ENCODE peak calls at places on chromosomes 13 and 19, in nine cellular contexts. One of them, this sample, is unnamed.

GRCh38 chr13:111947026-111947810 is 119.7 kb upstream of the SOX1 start:
- DNase-seq in endothelial cell of umbilical vein: no peak
- DNase-seq in neural crest cell: no peak
- DNase-seq in endodermal cell: no peak
- DNase-seq in psoas muscle: no peak
- DNase-seq in thyroid gland: no peak
- DNase-seq in WTC11: no peak
- DNase-seq in AG10803: no peak
- DNase-seq in lower leg skin: peak
- DNase-seq in this sample: no peak

GRCh38 chr13:83274679-83275078 is 607.6 kb downstream of the SLITRK1 start:
- DNase-seq in WTC11: no peak
- DNase-seq in endothelial cell of umbilical vein: no peak
- DNase-seq in psoas muscle: no peak
- DNase-seq in neural crest cell: no peak
- DNase-seq in thyroid gland: no peak
- DNase-seq in endodermal cell: no peak
- DNase-seq in AG10803: no peak
- DNase-seq in lower leg skin: no peak
- DNase-seq in this sample: no peak

GRCh38 chr13:24135674-24136300 is 24.7 kb upstream of the SPATA13 start:
- DNase-seq in lower leg skin: no peak
- DNase-seq in psoas muscle: no peak
- DNase-seq in AG10803: peak
- DNase-seq in thyroid gland: no peak
- DNase-seq in endothelial cell of umbilical vein: no peak
- DNase-seq in neural crest cell: no peak
- DNase-seq in WTC11: no peak
- DNase-seq in endodermal cell: no peak
- DNase-seq in this sample: no peak

GRCh38 chr19:33390120-33390907 is 16.8 kb downstream of the CEBPG start:
- DNase-seq in neural crest cell: no peak
- DNase-seq in psoas muscle: peak
- DNase-seq in lower leg skin: peak
- DNase-seq in endothelial cell of umbilical vein: peak
- DNase-seq in AG10803: peak
- DNase-seq in WTC11: no peak
- DNase-seq in thyroid gland: peak
- DNase-seq in endodermal cell: no peak
- DNase-seq in this sample: no peak

GRCh38 chr13:110683203-110683883 is 22.6 kb downstream of the CARS2 start:
- DNase-seq in AG10803: peak
- DNase-seq in WTC11: no peak
- DNase-seq in endodermal cell: no peak
- DNase-seq in lower leg skin: peak
- DNase-seq in psoas muscle: no peak
- DNase-seq in endothelial cell of umbilical vein: peak
- DNase-seq in neural crest cell: no peak
- DNase-seq in thyroid gland: no peak
- DNase-seq in this sample: no peak

GRCh38 chr13:100520936-100521765 is 67.4 kb downstream of the GGACT start:
- DNase-seq in lower leg skin: no peak
- DNase-seq in neural crest cell: peak
- DNase-seq in endothelial cell of umbilical vein: no peak
- DNase-seq in psoas muscle: no peak
- DNase-seq in WTC11: peak
- DNase-seq in endodermal cell: peak
- DNase-seq in thyroid gland: no peak
- DNase-seq in AG10803: no peak
- DNase-seq in this sample: no peak

GRCh38 chr13:28528848-28529247 is 33.9 kb upstream of the FLT1 start:
- DNase-seq in endothelial cell of umbilical vein: peak
- DNase-seq in lower leg skin: no peak
- DNase-seq in WTC11: no peak
- DNase-seq in AG10803: no peak
- DNase-seq in endodermal cell: no peak
- DNase-seq in psoas muscle: no peak
- DNase-seq in thyroid gland: no peak
- DNase-seq in neural crest cell: no peak
- DNase-seq in this sample: no peak

GRCh38 chr19:48560095-48560530 is 8.1 kb downstream of the SULT2B1 start:
- DNase-seq in thyroid gland: no peak
- DNase-seq in WTC11: peak
- DNase-seq in neural crest cell: no peak
- DNase-seq in psoas muscle: no peak
- DNase-seq in endodermal cell: no peak
- DNase-seq in AG10803: no peak
- DNase-seq in endothelial cell of umbilical vein: no peak
- DNase-seq in lower leg skin: no peak
- DNase-seq in this sample: no peak

GRCh38 chr19:11766597-11767591 is at the start of gene ZNF441:
- DNase-seq in endodermal cell: peak
- DNase-seq in WTC11: peak
- DNase-seq in endothelial cell of umbilical vein: peak
- DNase-seq in psoas muscle: peak
- DNase-seq in neural crest cell: peak
- DNase-seq in lower leg skin: peak
- DNase-seq in AG10803: peak
- DNase-seq in thyroid gland: peak
- DNase-seq in this sample: peak
- TF ChIP-seq CTCF in endodermal cell: no peak
- TF ChIP-seq CTCF in WTC11: no peak
- TF ChIP-seq CTCF in endothelial cell of umbilical vein: no peak
- TF ChIP-seq CTCF in psoas muscle: no peak
- TF ChIP-seq CTCF in neural crest cell: no peak
- TF ChIP-seq CTCF in lower leg skin: no peak
- TF ChIP-seq CTCF in AG10803: no peak
- TF ChIP-seq CTCF in thyroid gland: no peak
- TF ChIP-seq CTCF in this sample: peak

GRCh38 chr13:77696863-77697207 is 652 bp upstream of the SLAIN1 start:
- DNase-seq in lower leg skin: no peak
- DNase-seq in AG10803: no peak
- DNase-seq in thyroid gland: no peak
- DNase-seq in psoas muscle: no peak
- DNase-seq in WTC11: no peak
- DNase-seq in neural crest cell: no peak
- DNase-seq in endodermal cell: no peak
- DNase-seq in endothelial cell of umbilical vein: peak
- DNase-seq in this sample: no peak

GRCh38 chr13:77698211-77699058 is 948 bp downstream of the SLAIN1 start:
- DNase-seq in neural crest cell: peak
- DNase-seq in lower leg skin: peak
- DNase-seq in psoas muscle: peak
- DNase-seq in endothelial cell of umbilical vein: peak
- DNase-seq in AG10803: peak
- DNase-seq in thyroid gland: peak
- DNase-seq in WTC11: peak
- DNase-seq in endodermal cell: peak
- DNase-seq in this sample: peak

GRCh38 chr13:77699059-77699680 is 1.7 kb downstream of the SLAIN1 start:
- DNase-seq in AG10803: no peak
- DNase-seq in endothelial cell of umbilical vein: no peak
- DNase-seq in neural crest cell: no peak
- DNase-seq in psoas muscle: no peak
- DNase-seq in lower leg skin: no peak
- DNase-seq in WTC11: no peak
- DNase-seq in thyroid gland: no peak
- DNase-seq in endodermal cell: no peak
- DNase-seq in this sample: no peak

GRCh38 chr13:77696006-77696862 is 1.3 kb upstream of the SLAIN1 start:
- DNase-seq in neural crest cell: no peak
- DNase-seq in endodermal cell: peak
- DNase-seq in endothelial cell of umbilical vein: peak
- DNase-seq in WTC11: no peak
- DNase-seq in AG10803: no peak
- DNase-seq in psoas muscle: no peak
- DNase-seq in thyroid gland: no peak
- DNase-seq in lower leg skin: no peak
- DNase-seq in this sample: no peak

DNA sequence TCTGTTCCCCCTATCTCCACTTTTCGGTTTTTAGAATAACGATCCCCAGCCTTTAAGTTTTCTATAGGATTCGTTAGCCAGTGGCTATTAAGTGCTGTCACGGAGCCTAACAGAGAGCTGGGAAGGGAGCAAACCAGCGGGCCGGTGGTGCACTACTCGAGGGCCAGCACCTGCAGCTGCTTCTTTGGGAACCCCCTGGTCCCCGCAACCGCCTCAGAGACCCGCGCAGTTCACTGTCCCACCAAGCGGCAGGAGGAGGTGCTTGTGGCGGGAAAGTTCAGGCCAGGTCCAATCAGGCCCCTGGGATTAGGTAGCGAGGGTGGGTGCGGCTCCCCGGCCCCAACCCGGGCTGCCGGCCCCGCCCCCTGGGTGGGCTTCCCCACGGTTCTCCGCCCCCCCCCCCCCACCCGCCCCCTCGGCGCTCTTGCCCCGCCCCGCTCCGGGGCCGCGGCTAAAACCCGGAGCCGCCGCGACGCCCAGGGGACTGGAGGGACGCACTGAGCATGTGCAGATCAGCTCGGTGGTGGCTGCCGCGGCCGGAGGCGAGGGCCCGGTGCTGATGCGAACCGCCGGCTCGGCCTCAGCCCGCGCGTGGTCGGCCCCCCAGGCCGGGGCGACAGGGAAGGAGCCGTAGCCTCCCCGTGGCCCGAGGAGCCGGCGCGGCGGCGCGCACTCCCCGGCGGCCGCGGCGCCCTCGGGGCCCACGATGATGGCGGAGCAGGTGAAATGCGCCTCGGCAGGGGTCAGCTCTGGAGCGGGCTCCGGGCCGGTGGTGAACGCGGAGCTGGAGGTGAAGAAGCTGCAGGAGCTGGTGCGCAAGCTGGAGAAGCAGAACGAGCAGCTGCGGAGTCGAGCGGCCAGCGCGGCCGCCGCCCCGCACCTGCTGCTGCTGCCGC is at the start of gene SLAIN1:
- DNase-seq in psoas muscle: peak
- DNase-seq in endothelial cell of umbilical vein: peak
- DNase-seq in neural crest cell: peak
- DNase-seq in endodermal cell: peak
- DNase-seq in WTC11: peak
- DNase-seq in AG10803: no peak
- DNase-seq in thyroid gland: peak
- DNase-seq in lower leg skin: peak
- DNase-seq in this sample: peak
- TF ChIP-seq CTCF in psoas muscle: no peak
- TF ChIP-seq CTCF in endothelial cell of umbilical vein: no peak
- TF ChIP-seq CTCF in neural crest cell: no peak
- TF ChIP-seq CTCF in endodermal cell: no peak
- TF ChIP-seq CTCF in WTC11: no peak
- TF ChIP-seq CTCF in AG10803: no peak
- TF ChIP-seq CTCF in thyroid gland: no peak
- TF ChIP-seq CTCF in lower leg skin: no peak
- TF ChIP-seq CTCF in this sample: no peak

GRCh38 chr13:53141336-53141735 is 112.7 kb downstream of the OLFM4 start:
- DNase-seq in psoas muscle: no peak
- DNase-seq in lower leg skin: no peak
- DNase-seq in WTC11: no peak
- DNase-seq in endothelial cell of umbilical vein: no peak
- DNase-seq in thyroid gland: peak
- DNase-seq in endodermal cell: no peak
- DNase-seq in AG10803: no peak
- DNase-seq in neural crest cell: no peak
- DNase-seq in this sample: no peak

GRCh38 chr13:53142301-53142700 is 113.7 kb downstream of the OLFM4 start:
- DNase-seq in lower leg skin: no peak
- DNase-seq in endodermal cell: no peak
- DNase-seq in thyroid gland: peak
- DNase-seq in psoas muscle: no peak
- DNase-seq in WTC11: no peak
- DNase-seq in AG10803: peak
- DNase-seq in neural crest cell: no peak
- DNase-seq in endothelial cell of umbilical vein: no peak
- DNase-seq in this sample: no peak

GRCh38 chr13:53136554-53136953 is 107.9 kb downstream of the OLFM4 start:
- DNase-seq in psoas muscle: no peak
- DNase-seq in WTC11: no peak
- DNase-seq in endothelial cell of umbilical vein: no peak
- DNase-seq in AG10803: no peak
- DNase-seq in thyroid gland: peak
- DNase-seq in neural crest cell: no peak
- DNase-seq in lower leg skin: no peak
- DNase-seq in endodermal cell: no peak
- DNase-seq in this sample: no peak

GRCh38 chr13:53137777-53138176 is 109.2 kb downstream of the OLFM4 start:
- DNase-seq in psoas muscle: no peak
- DNase-seq in endodermal cell: no peak
- DNase-seq in thyroid gland: peak
- DNase-seq in lower leg skin: no peak
- DNase-seq in endothelial cell of umbilical vein: no peak
- DNase-seq in neural crest cell: no peak
- DNase-seq in WTC11: no peak
- DNase-seq in AG10803: peak
- DNase-seq in this sample: no peak

DNA sequence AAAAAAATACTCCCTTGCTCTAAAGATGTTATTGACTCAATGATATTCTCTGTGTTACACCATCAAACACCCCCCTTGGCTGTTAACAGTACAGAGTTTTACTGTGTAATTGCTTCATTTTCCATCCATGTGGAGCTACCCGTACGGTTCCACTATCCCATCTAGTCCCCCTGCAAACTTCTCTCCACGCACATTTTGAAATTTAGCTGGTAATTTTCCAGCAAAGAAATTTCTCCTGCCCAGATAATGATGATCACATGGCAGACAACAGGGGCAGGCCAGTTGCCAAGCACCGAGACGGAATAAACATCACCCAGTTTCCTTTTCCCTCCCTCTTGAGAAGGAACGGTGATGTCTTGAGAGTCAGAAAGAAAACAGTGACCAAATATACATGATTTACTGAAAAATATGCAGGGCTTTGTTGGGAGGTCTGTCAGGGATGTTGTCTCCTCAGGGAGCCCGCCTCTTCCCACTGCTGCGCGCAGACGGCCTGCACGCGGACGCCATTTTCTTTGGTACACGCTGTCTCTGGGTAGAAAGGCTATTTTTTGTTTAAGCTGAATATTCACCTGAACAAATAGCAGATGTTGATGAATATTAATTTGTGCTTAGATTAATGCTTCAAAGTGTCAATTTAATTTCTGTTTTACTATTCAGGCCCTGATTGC is 109.9 kb downstream of the OLFM4 start:
- DNase-seq in neural crest cell: no peak
- DNase-seq in endothelial cell of umbilical vein: no peak
- DNase-seq in AG10803: peak
- DNase-seq in endodermal cell: no peak
- DNase-seq in lower leg skin: peak
- DNase-seq in WTC11: no peak
- DNase-seq in psoas muscle: peak
- DNase-seq in thyroid gland: peak
- DNase-seq in this sample: no peak
- TF ChIP-seq CTCF in neural crest cell: no peak
- TF ChIP-seq CTCF in endothelial cell of umbilical vein: no peak
- TF ChIP-seq CTCF in AG10803: no peak
- TF ChIP-seq CTCF in endodermal cell: no peak
- TF ChIP-seq CTCF in lower leg skin: no peak
- TF ChIP-seq CTCF in WTC11: no peak
- TF ChIP-seq CTCF in psoas muscle: no peak
- TF ChIP-seq CTCF in thyroid gland: no peak
- TF ChIP-seq CTCF in this sample: no peak

DNA sequence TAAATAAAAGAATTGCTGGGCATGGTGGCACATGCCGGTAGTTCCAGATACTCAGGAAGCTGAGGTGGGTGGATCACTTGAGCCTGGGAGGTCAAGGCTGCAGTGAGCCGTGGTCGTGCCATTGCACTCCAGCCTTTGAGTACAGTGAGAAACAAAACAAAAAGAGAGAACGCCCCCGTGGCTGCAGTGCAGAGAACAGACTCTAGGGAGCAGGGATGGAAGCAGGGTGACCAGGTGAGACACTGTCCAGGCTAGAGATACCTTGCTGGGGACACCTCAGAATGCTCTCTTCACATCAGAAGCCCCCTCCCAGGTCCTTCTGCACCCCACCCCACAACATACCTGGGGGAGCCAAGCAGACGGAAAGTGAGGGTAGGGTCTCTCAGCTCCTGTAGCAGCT is 24.8 kb downstream of the MAP4K1 start:
- DNase-seq in AG10803: no peak
- DNase-seq in psoas muscle: no peak
- DNase-seq in thyroid gland: no peak
- DNase-seq in neural crest cell: no peak
- DNase-seq in lower leg skin: no peak
- DNase-seq in endodermal cell: peak
- DNase-seq in WTC11: peak
- DNase-seq in endothelial cell of umbilical vein: no peak
- DNase-seq in this sample: no peak
- TF ChIP-seq CTCF in AG10803: no peak
- TF ChIP-seq CTCF in psoas muscle: no peak
- TF ChIP-seq CTCF in thyroid gland: no peak
- TF ChIP-seq CTCF in neural crest cell: peak
- TF ChIP-seq CTCF in lower leg skin: no peak
- TF ChIP-seq CTCF in endodermal cell: peak
- TF ChIP-seq CTCF in WTC11: no peak
- TF ChIP-seq CTCF in endothelial cell of umbilical vein: no peak
- TF ChIP-seq CTCF in this sample: no peak